ENCODE peak calls at places on chromosomes 11 and 22, in six cellular contexts. Y is effector memory CD4-positive, alpha-beta T cell; A is neural progenitor cell; J is GM23248; W is right cardiac atrium; S is adrenal gland. U is an unnamed sample.

GRCh38 chr11:93221539-93221938 is 23.7 kb upstream of the SLC36A4 start:
- DNase-seq in W (no peak), J (no peak), S (no peak), A (no peak), Y (no peak), U (no peak)

GRCh38 chr11:73205666-73206343 is 12.3 kb upstream of the P2RY2 start:
- DNase-seq in J (no peak), S (no peak), A (no peak), Y (no peak), W (no peak), U (no peak)

GRCh38 chr11:126007263-126007662 is 55.4 kb downstream of the CDON start:
- DNase-seq in W (no peak), S (no peak), A (no peak), Y (no peak), J (peak; percentile 74), U (no peak)

GRCh38 chr11:71341173-71341572 is 88.8 kb upstream of the SHANK2 start:
- DNase-seq in A (no peak), Y (no peak), W (no peak), J (no peak), S (no peak), U (no peak)

GRCh38 chr11:119803726-119804294 is 74.8 kb upstream of the NECTIN1 start:
- DNase-seq in S (no peak), A (no peak), Y (no peak), J (no peak), W (no peak), U (peak; percentile 34)

GRCh38 chr11:59221438-59221837 is 8.7 kb upstream of the MPEG1 start:
- DNase-seq in A (no peak), S (no peak), Y (no peak), J (peak; percentile 69), W (no peak), U (no peak)

GRCh38 chr11:61065955-61066638 is 36.2 kb upstream of the CD5 start:
- DNase-seq in J (no peak), S (no peak), A (no peak), Y (no peak), W (no peak), U (no peak)

GRCh38 chr11:19276859-19277808 is 36.4 kb upstream of the E2F8 start:
- DNase-seq in S (no peak), W (no peak), J (peak; percentile 37), Y (no peak), A (no peak), U (no peak)

GRCh38 chr11:14075118-14075601 is 112.6 kb downstream of the SPON1 start:
- DNase-seq in J (peak; percentile 73), A (peak; percentile 42), Y (peak; percentile 43), S (no peak), W (no peak), U (no peak)

GRCh38 chr11:61967924-61968757 is 707 bp upstream of the FTH1 start:
- DNase-seq in S (peak; percentile 55), A (peak; percentile 48), Y (no peak), W (peak; percentile 88), J (peak; percentile 64), U (peak; percentile 80)

GRCh38 chr11:86151188-86152005 is 82.5 kb upstream of the PICALM start:
- DNase-seq in W (peak; percentile 77), A (peak; percentile 39), S (no peak), J (peak; percentile 58), Y (no peak), U (no peak)

DNA sequence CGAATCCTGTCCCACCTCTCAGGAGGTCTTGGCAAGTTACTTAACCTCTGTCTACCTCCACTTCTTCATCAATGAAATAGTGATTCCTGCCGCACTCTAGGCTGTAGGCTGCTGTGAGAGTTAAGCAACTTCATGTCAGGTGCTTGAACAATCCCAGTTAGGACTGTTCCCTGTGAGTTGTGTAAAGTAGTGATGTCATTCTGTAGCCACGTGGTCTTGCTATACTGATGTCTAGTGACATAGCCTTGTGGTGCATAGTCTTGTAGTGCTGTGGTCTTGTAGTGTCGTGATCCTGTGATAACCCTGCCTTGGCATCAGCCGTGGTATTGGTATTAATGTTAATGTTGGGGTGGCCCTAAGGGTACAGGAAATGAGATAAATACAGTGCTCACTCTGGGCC is 30.3 kb upstream of the PRR5 start:
- DNase-seq in W (no peak), Y (no peak), J (peak; percentile 62), A (no peak), S (no peak), U (no peak)
- H3K4me1 ChIP-seq in W (peaks cover 4% of the 10 kb centered on the region), Y (peaks cover 25% of the 10 kb centered on the region), J (peaks cover 6% of the 10 kb centered on the region), A (no peaks in the 10 kb centered on the region), S (peaks cover 6% of the 10 kb centered on the region), U (peaks cover 16% of the 10 kb centered on the region)

DNA sequence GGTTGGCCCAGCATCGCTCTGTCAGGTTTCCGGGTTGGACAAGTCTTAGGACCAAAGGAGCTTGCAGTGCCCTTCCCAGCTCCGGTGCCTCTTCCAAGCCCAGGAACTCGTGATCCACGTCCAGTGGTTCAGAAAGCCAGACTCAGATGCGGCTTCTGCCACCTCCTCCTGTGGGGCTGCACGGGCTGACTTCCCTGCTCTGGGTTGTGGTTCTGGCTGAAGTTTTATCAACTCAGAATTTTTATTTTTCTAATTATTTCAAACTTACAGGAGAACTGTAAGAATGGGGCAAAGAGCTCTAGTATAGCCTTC is 85.0 kb downstream of the BCR start:
- DNase-seq in A (no peak), Y (no peak), W (no peak), S (no peak), J (no peak), U (no peak)
- H3K4me1 ChIP-seq in A (peaks cover 12% of the 10 kb centered on the region), Y (no peaks in the 10 kb centered on the region), W (peaks cover 2% of the 10 kb centered on the region), S (peaks cover 19% of the 10 kb centered on the region), J (no peaks in the 10 kb centered on the region), U (no peaks in the 10 kb centered on the region)

GRCh38 chr11:134033276-134033675 is 35.6 kb upstream of the JAM3 start:
- DNase-seq in W (no peak), Y (no peak), J (no peak), S (no peak), A (no peak), U (peak; percentile 34)
- H3K4me1 ChIP-seq in W (peaks cover 8% of the 10 kb centered on the region), Y (peaks cover 26% of the 10 kb centered on the region), J (peaks cover 20% of the 10 kb centered on the region), S (peaks cover 24% of the 10 kb centered on the region), A (peaks cover 25% of the 10 kb centered on the region), U (peaks cover 38% of the 10 kb centered on the region)

GRCh38 chr11:118438314-118438931 is 2.1 kb downstream of the KMT2A start:
- DNase-seq in S (peak; percentile 77), Y (peak; percentile 21), W (no peak), J (peak; percentile 95), A (peak; percentile 70), U (no peak)

GRCh38 chr11:118439656-118440055 is 3.4 kb downstream of the KMT2A start:
- DNase-seq in Y (no peak), J (no peak), W (no peak), A (no peak), S (no peak), U (no peak)

GRCh38 chr11:118442903-118443589 is 6.8 kb downstream of the KMT2A start:
- DNase-seq in Y (no peak), W (no peak), J (no peak), S (no peak), A (no peak), U (no peak)

GRCh38 chr11:118443590-118444218 is 7.4 kb downstream of the KMT2A start:
- DNase-seq in S (no peak), Y (no peak), A (no peak), W (no peak), J (no peak), U (no peak)

DNA sequence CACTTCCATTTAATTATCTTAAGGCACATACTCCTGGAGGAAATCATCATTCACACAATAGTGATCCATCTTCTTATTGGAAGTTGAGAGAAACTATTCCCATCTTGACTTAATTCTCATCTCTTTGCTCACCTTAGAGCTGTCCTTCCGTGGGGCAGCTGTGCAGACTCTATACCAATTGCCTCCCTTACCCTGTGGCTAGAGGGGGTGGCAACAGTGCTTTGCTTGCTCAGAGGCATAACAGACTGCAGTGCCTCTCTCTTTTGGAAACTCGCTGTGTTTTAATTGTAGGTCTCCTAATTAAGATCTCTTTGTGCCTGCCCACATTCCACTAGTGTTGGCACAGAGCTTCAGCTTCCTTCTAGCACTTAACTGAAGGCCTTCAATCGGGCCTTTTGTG is 5.5 kb downstream of the KMT2A start:
- DNase-seq in A (peak; percentile 29), Y (no peak), S (no peak), J (peak; percentile 6), W (no peak), U (no peak)
- H3K4me1 ChIP-seq in A (peaks cover 59% of the 10 kb centered on the region), Y (peaks cover 39% of the 10 kb centered on the region), S (peaks cover 48% of the 10 kb centered on the region), J (peaks cover 45% of the 10 kb centered on the region), W (peaks cover 5% of the 10 kb centered on the region), U (peaks cover 51% of the 10 kb centered on the region)

DNA sequence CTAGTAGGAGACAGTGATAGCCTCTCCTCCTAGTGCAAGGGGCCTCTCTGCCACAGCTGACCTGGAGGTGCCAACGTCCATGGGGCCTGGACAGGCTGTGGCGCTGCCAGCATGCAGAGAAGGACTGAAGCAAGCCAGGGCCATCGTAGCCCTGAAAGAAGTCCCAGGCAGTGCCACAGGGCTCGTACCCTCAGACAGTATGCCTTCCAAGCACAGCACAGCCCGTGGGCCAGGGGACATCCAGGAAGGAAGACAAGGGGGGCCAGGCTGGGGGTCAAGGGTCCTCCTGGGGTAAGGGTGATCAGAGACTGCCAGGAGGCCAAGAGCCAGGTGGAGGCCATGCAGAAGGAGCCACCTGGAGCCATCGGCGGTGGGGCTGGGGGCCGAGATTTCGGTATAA is 20.4 kb upstream of the MOB2 start:
- DNase-seq in A (no peak), W (peak; percentile 31), S (no peak), Y (no peak), J (no peak), U (peak; percentile 41)
- H3K4me1 ChIP-seq in A (peaks cover 13% of the 10 kb centered on the region), W (peaks cover 30% of the 10 kb centered on the region), S (peaks cover 37% of the 10 kb centered on the region), Y (peaks cover 7% of the 10 kb centered on the region), J (no peaks in the 10 kb centered on the region), U (peaks cover 69% of the 10 kb centered on the region)

DNA sequence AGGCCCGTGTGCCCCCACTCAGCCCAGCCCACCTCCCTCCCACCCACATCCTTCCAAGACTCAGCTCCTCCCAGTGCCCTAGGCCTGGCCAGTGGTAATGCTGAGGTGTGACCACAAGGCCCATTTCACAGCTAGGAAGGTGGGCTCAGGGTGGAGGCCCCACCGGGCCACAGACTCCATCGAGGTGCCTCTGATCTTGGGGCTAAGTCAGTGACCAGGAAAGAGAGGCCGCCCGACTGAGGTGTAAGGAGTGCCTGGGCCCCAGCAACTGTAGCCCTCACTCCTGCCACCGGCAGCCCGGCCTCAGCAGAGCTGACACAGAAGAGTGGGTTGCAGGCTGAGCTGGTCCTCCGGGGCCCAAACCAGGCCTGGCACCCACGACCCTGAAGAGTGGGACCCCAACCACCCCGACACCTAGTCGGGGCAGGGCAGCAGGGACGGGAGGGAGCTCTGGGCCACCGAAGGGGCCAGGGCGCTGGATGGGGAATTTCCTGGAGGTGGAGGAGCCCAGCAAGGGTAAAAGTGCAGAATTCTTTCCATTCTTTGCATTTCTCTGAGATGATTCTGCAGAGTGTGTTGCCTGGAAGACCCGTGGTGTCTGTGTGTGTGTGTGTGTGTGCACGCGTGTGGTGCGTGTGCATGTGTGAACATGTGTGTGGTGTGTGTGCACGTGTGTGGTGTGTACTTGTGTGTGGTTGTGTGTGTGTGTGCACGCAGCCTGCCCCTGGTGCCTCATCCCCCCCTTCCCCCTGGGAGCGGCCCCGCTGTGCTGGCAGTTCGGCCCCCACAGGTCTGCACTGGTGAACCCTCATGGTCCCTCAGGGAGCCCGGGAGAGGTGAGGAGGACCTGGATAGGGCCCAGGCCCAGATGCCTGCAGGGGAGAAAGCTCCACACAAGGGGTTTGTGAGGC is 8.3 kb upstream of the PIM3 start:
- DNase-seq in W (peak; percentile 53), Y (no peak), S (no peak), J (peak; percentile 65), A (no peak), U (no peak)
- H3K4me1 ChIP-seq in W (peaks cover 11% of the 10 kb centered on the region), Y (no peaks in the 10 kb centered on the region), S (peaks cover 16% of the 10 kb centered on the region), J (peaks cover 11% of the 10 kb centered on the region), A (peaks cover 7% of the 10 kb centered on the region), U (peaks cover 63% of the 10 kb centered on the region)